ENCODE peak calls at places on chromosomes 7 and 10, in seven cellular contexts. One of them, this sample, is unnamed.
A peak's percentile ranks its signal among the peaks of the same experiment; 100 is the strongest.

GRCh38 chr7:102292813-102293798 is 6.4 kb downstream of the SH2B2 start:
- DNase-seq in IMR-90: no peak
- DNase-seq in PC-9: no peak
- DNase-seq in fibroblast of lung: no peak
- DNase-seq in AG04450: no peak
- DNase-seq in upper lobe of right lung: no peak
- DNase-seq in heart left ventricle: no peak
- DNase-seq in this sample: no peak

GRCh38 chr7:39271386-39271785 is 293.7 kb downstream of the POU6F2 start:
- DNase-seq in upper lobe of right lung: peak; percentile 85
- DNase-seq in PC-9: peak; percentile 7
- DNase-seq in AG04450: no peak
- DNase-seq in heart left ventricle: peak; percentile 32
- DNase-seq in IMR-90: no peak
- DNase-seq in fibroblast of lung: no peak
- DNase-seq in this sample: peak; percentile 19

GRCh38 chr10:3499120-3499519 is 285.9 kb downstream of the KLF6 start:
- DNase-seq in IMR-90: peak; percentile 64
- DNase-seq in PC-9: no peak
- DNase-seq in AG04450: no peak
- DNase-seq in fibroblast of lung: peak; percentile 56
- DNase-seq in heart left ventricle: no peak
- DNase-seq in upper lobe of right lung: no peak
- DNase-seq in this sample: peak; percentile 54

GRCh38 chr10:113177936-113178335 is 227.9 kb downstream of the TCF7L2 start:
- DNase-seq in upper lobe of right lung: no peak
- DNase-seq in heart left ventricle: no peak
- DNase-seq in PC-9: no peak
- DNase-seq in fibroblast of lung: no peak
- DNase-seq in AG04450: no peak
- DNase-seq in IMR-90: no peak
- DNase-seq in this sample: no peak

GRCh38 chr7:116582164-116582732 is 57.4 kb downstream of the CAV1 start:
- DNase-seq in upper lobe of right lung: no peak
- DNase-seq in fibroblast of lung: peak; percentile 51
- DNase-seq in heart left ventricle: peak; percentile 25
- DNase-seq in PC-9: no peak
- DNase-seq in AG04450: no peak
- DNase-seq in IMR-90: peak; percentile 74
- DNase-seq in this sample: no peak

GRCh38 chr10:60951272-60951724 is 7.3 kb upstream of the RHOBTB1 start:
- DNase-seq in upper lobe of right lung: no peak
- DNase-seq in AG04450: no peak
- DNase-seq in IMR-90: peak; percentile 61
- DNase-seq in heart left ventricle: no peak
- DNase-seq in PC-9: no peak
- DNase-seq in fibroblast of lung: peak; percentile 42
- DNase-seq in this sample: no peak

GRCh38 chr10:116111483-116112095 is 161.4 kb downstream of the GFRA1 start:
- DNase-seq in upper lobe of right lung: no peak
- DNase-seq in fibroblast of lung: no peak
- DNase-seq in AG04450: no peak
- DNase-seq in heart left ventricle: peak; percentile 11
- DNase-seq in IMR-90: no peak
- DNase-seq in PC-9: no peak
- DNase-seq in this sample: no peak

GRCh38 chr7:44994877-44995554 is 5.0 kb upstream of the CCM2 start:
- DNase-seq in heart left ventricle: no peak
- DNase-seq in IMR-90: no peak
- DNase-seq in PC-9: no peak
- DNase-seq in AG04450: no peak
- DNase-seq in upper lobe of right lung: no peak
- DNase-seq in fibroblast of lung: no peak
- DNase-seq in this sample: no peak

GRCh38 chr7:84700563-84701370 is 486.1 kb downstream of the SEMA3D start:
- DNase-seq in PC-9: no peak
- DNase-seq in heart left ventricle: no peak
- DNase-seq in fibroblast of lung: peak; percentile 20
- DNase-seq in AG04450: no peak
- DNase-seq in IMR-90: peak; percentile 38
- DNase-seq in upper lobe of right lung: no peak
- DNase-seq in this sample: peak; percentile 18

GRCh38 chr10:28939352-28940157 is 262.2 kb downstream of the BAMBI start:
- DNase-seq in AG04450: no peak
- DNase-seq in upper lobe of right lung: peak; percentile 68
- DNase-seq in heart left ventricle: peak; percentile 23
- DNase-seq in PC-9: peak; percentile 35
- DNase-seq in IMR-90: peak; percentile 66
- DNase-seq in fibroblast of lung: peak; percentile 77
- DNase-seq in this sample: peak; percentile 26

GRCh38 chr10:63976538-63976937 is 455.3 kb downstream of the REEP3 start:
- DNase-seq in IMR-90: peak; percentile 6
- DNase-seq in AG04450: no peak
- DNase-seq in upper lobe of right lung: peak; percentile 72
- DNase-seq in fibroblast of lung: peak; percentile 6
- DNase-seq in PC-9: peak; percentile 21
- DNase-seq in heart left ventricle: no peak
- DNase-seq in this sample: peak; percentile 53

GRCh38 chr10:69359089-69360025 is 57.4 kb downstream of the TACR2 start:
- DNase-seq in fibroblast of lung: peak; percentile 68
- DNase-seq in upper lobe of right lung: no peak
- DNase-seq in IMR-90: no peak
- DNase-seq in heart left ventricle: no peak
- DNase-seq in PC-9: no peak
- DNase-seq in AG04450: no peak
- DNase-seq in this sample: no peak

GRCh38 chr10:72421895-72422540 is 67.3 kb upstream of the DNAJB12 start:
- DNase-seq in PC-9: no peak
- DNase-seq in heart left ventricle: no peak
- DNase-seq in IMR-90: no peak
- DNase-seq in fibroblast of lung: no peak
- DNase-seq in AG04450: no peak
- DNase-seq in upper lobe of right lung: no peak
- DNase-seq in this sample: no peak

GRCh38 chr7:5693529-5693928 is 87.9 kb downstream of the RNF216 start:
- DNase-seq in PC-9: peak; percentile 12
- DNase-seq in upper lobe of right lung: no peak
- DNase-seq in IMR-90: peak; percentile 76
- DNase-seq in AG04450: no peak
- DNase-seq in fibroblast of lung: peak; percentile 64
- DNase-seq in heart left ventricle: peak; percentile 46
- DNase-seq in this sample: peak; percentile 87

GRCh38 chr7:141416691-141417268 is 134.4 kb upstream of the AGK start:
- DNase-seq in fibroblast of lung: no peak
- DNase-seq in IMR-90: no peak
- DNase-seq in upper lobe of right lung: no peak
- DNase-seq in PC-9: no peak
- DNase-seq in AG04450: no peak
- DNase-seq in heart left ventricle: no peak
- DNase-seq in this sample: no peak

GRCh38 chr7:101804087-101804631 is 13.3 kb upstream of the CUX1 start:
- DNase-seq in upper lobe of right lung: no peak
- DNase-seq in PC-9: no peak
- DNase-seq in heart left ventricle: no peak
- DNase-seq in IMR-90: no peak
- DNase-seq in fibroblast of lung: no peak
- DNase-seq in AG04450: no peak
- DNase-seq in this sample: peak; percentile 40

GRCh38 chr10:6988654-6989053 is 408.6 kb upstream of the PRKCQ start:
- DNase-seq in AG04450: no peak
- DNase-seq in upper lobe of right lung: no peak
- DNase-seq in PC-9: no peak
- DNase-seq in heart left ventricle: no peak
- DNase-seq in IMR-90: no peak
- DNase-seq in fibroblast of lung: no peak
- DNase-seq in this sample: no peak

GRCh38 chr10:44733743-44734488 is 177.2 kb upstream of the TMEM72 start:
- DNase-seq in upper lobe of right lung: no peak
- DNase-seq in PC-9: no peak
- DNase-seq in fibroblast of lung: no peak
- DNase-seq in heart left ventricle: no peak
- DNase-seq in IMR-90: no peak
- DNase-seq in AG04450: no peak
- DNase-seq in this sample: no peak

GRCh38 chr7:73899731-73900142 is 38.8 kb downstream of the TMEM270 start:
- DNase-seq in IMR-90: peak; percentile 77
- DNase-seq in heart left ventricle: no peak
- DNase-seq in PC-9: peak; percentile 58
- DNase-seq in AG04450: peak; percentile 54
- DNase-seq in fibroblast of lung: peak; percentile 84
- DNase-seq in upper lobe of right lung: no peak
- DNase-seq in this sample: no peak

GRCh38 chr7:28855538-28856217 is 102.5 kb downstream of the TRIL start:
- DNase-seq in AG04450: peak; percentile 87
- DNase-seq in PC-9: peak; percentile 5
- DNase-seq in IMR-90: peak; percentile 97
- DNase-seq in upper lobe of right lung: no peak
- DNase-seq in fibroblast of lung: peak; percentile 59
- DNase-seq in heart left ventricle: no peak
- DNase-seq in this sample: peak; percentile 93

GRCh38 chr10:133316266-133316665 is 7.6 kb downstream of the ZNF511 start:
- DNase-seq in PC-9: no peak
- DNase-seq in IMR-90: no peak
- DNase-seq in heart left ventricle: no peak
- DNase-seq in upper lobe of right lung: no peak
- DNase-seq in fibroblast of lung: no peak
- DNase-seq in AG04450: no peak
- DNase-seq in this sample: no peak

GRCh38 chr10:49526624-49527023 is 12.3 kb downstream of the ERCC6 start:
- DNase-seq in fibroblast of lung: no peak
- DNase-seq in IMR-90: no peak
- DNase-seq in heart left ventricle: no peak
- DNase-seq in AG04450: no peak
- DNase-seq in PC-9: no peak
- DNase-seq in upper lobe of right lung: no peak
- DNase-seq in this sample: no peak

GRCh38 chr7:136900005-136900404 is 31.6 kb downstream of the CHRM2 start:
- DNase-seq in IMR-90: no peak
- DNase-seq in AG04450: no peak
- DNase-seq in fibroblast of lung: no peak
- DNase-seq in PC-9: no peak
- DNase-seq in upper lobe of right lung: no peak
- DNase-seq in heart left ventricle: no peak
- DNase-seq in this sample: no peak

GRCh38 chr7:91264083-91264923 is at the start of gene FZD1:
- DNase-seq in fibroblast of lung: peak; percentile 99
- DNase-seq in AG04450: peak; percentile 96
- DNase-seq in IMR-90: peak; percentile 99
- DNase-seq in PC-9: peak; percentile 98
- DNase-seq in upper lobe of right lung: peak; percentile 98
- DNase-seq in heart left ventricle: peak; percentile 97
- DNase-seq in this sample: peak; percentile 99
- TF ChIP-seq CTCF in fibroblast of lung: peak; percentile 6
- TF ChIP-seq CTCF in AG04450: peak; percentile 2
- TF ChIP-seq CTCF in IMR-90: no peak
- TF ChIP-seq CTCF in PC-9: no peak
- TF ChIP-seq CTCF in upper lobe of right lung: no peak
- TF ChIP-seq CTCF in heart left ventricle: no peak
- TF ChIP-seq CTCF in this sample: no peak

DNA sequence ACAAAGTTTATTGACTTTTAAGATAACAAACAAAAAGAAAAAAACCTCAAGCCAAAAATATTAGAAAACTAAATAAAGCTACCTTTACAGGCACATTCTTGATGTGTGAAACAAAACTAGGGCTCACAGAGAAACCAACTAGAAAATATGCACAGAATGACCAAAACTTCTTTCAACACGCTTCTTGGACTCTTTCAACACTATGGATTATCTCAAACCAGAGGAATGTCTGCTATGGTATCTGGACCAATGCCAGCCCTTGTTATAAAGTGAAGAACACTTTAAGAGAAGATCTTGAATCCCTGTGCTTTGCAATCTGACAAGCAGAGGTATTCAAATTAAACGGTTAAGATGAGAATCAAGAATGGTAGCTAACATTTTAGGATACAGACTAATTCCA is 76.6 kb downstream of the DNAJC1 start:
- DNase-seq in AG04450: peak; percentile 88
- DNase-seq in PC-9: peak; percentile 40
- DNase-seq in fibroblast of lung: peak; percentile 91
- DNase-seq in IMR-90: peak; percentile 94
- DNase-seq in upper lobe of right lung: no peak
- DNase-seq in heart left ventricle: no peak
- DNase-seq in this sample: peak; percentile 95
- H3K4me3 ChIP-seq in AG04450: peak overlapping the region; percentile 18
- H3K4me3 ChIP-seq in PC-9: no peak overlapping the region
- H3K4me3 ChIP-seq in fibroblast of lung: no peak overlapping the region
- H3K4me3 ChIP-seq in IMR-90: no peak overlapping the region
- H3K4me3 ChIP-seq in upper lobe of right lung: no peak overlapping the region
- H3K4me3 ChIP-seq in heart left ventricle: no peak overlapping the region
- H3K4me3 ChIP-seq in this sample: no peak overlapping the region

GRCh38 chr10:84540022-84540616 is 211.7 kb downstream of the CCSER2 start:
- DNase-seq in AG04450: peak; percentile 49
- DNase-seq in upper lobe of right lung: no peak
- DNase-seq in IMR-90: peak; percentile 82
- DNase-seq in fibroblast of lung: peak; percentile 40
- DNase-seq in PC-9: peak; percentile 67
- DNase-seq in heart left ventricle: no peak
- DNase-seq in this sample: peak; percentile 78

GRCh38 chr10:84543077-84543476 is 214.7 kb downstream of the CCSER2 start:
- DNase-seq in heart left ventricle: no peak
- DNase-seq in PC-9: no peak
- DNase-seq in IMR-90: no peak
- DNase-seq in AG04450: no peak
- DNase-seq in fibroblast of lung: no peak
- DNase-seq in upper lobe of right lung: no peak
- DNase-seq in this sample: no peak

GRCh38 chr10:84542552-84542951 is 214.2 kb downstream of the CCSER2 start:
- DNase-seq in upper lobe of right lung: no peak
- DNase-seq in PC-9: no peak
- DNase-seq in heart left ventricle: no peak
- DNase-seq in fibroblast of lung: no peak
- DNase-seq in AG04450: no peak
- DNase-seq in IMR-90: no peak
- DNase-seq in this sample: no peak

GRCh38 chr10:84540617-84541288 is 212.4 kb downstream of the CCSER2 start:
- DNase-seq in fibroblast of lung: peak; percentile 41
- DNase-seq in heart left ventricle: peak; percentile 40
- DNase-seq in AG04450: no peak
- DNase-seq in IMR-90: peak; percentile 44
- DNase-seq in upper lobe of right lung: peak; percentile 85
- DNase-seq in PC-9: peak; percentile 69
- DNase-seq in this sample: peak; percentile 58

GRCh38 chr10:84541289-84541637 is 212.9 kb downstream of the CCSER2 start:
- DNase-seq in upper lobe of right lung: no peak
- DNase-seq in heart left ventricle: no peak
- DNase-seq in AG04450: no peak
- DNase-seq in IMR-90: no peak
- DNase-seq in PC-9: no peak
- DNase-seq in fibroblast of lung: no peak
- DNase-seq in this sample: no peak
- TF ChIP-seq CTCF in upper lobe of right lung: no peak
- TF ChIP-seq CTCF in heart left ventricle: no peak
- TF ChIP-seq CTCF in AG04450: peak; percentile 7
- TF ChIP-seq CTCF in IMR-90: no peak
- TF ChIP-seq CTCF in PC-9: peak; percentile 17
- TF ChIP-seq CTCF in fibroblast of lung: no peak
- TF ChIP-seq CTCF in this sample: peak; percentile 3

DNA sequence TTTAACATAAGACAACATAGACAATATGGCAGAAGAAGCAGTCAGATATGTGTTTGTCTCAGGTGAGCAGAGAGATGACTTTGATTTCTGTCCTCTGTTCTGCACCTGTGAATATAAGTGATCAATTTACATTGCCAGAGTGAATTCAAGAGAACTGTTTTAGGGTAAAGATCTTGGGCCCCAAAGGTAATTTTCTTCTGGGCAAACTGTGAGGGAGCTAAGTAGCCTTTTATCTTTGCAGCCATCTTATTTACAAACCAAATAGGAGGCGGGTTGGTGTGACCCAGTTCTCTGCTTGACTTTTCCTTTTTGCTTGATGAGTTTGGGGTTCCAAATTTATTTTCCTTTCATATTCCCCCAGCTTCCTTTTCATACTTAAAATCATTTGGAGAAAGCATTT is 118.2 kb downstream of the ANKRD26 start:
- DNase-seq in fibroblast of lung: no peak
- DNase-seq in upper lobe of right lung: no peak
- DNase-seq in PC-9: no peak
- DNase-seq in AG04450: no peak
- DNase-seq in heart left ventricle: no peak
- DNase-seq in IMR-90: no peak
- DNase-seq in this sample: no peak
- H3K4me3 ChIP-seq in fibroblast of lung: no peak overlapping the region
- H3K4me3 ChIP-seq in upper lobe of right lung: no peak overlapping the region
- H3K4me3 ChIP-seq in PC-9: no peak overlapping the region
- H3K4me3 ChIP-seq in AG04450: no peak overlapping the region
- H3K4me3 ChIP-seq in heart left ventricle: no peak overlapping the region
- H3K4me3 ChIP-seq in IMR-90: no peak overlapping the region
- H3K4me3 ChIP-seq in this sample: no peak overlapping the region